ENCODE peak calls at places on chromosomes 12 and 14, in seven cellular contexts. One of them, this sample, is unnamed.
A peak's percentile ranks its signal among the peaks of the same experiment; 100 is the strongest.

GRCh38 chr12:116916714-116917114 is 6.0 kb downstream of the FBXW8 start:
- DNase-seq in cardiac fibroblast: peak; percentile 73
- DNase-seq in right lobe of liver: peak; percentile 23
- DNase-seq in AG10803: peak; percentile 70
- DNase-seq in coronary artery: no peak
- DNase-seq in right atrium auricular region: no peak
- DNase-seq in NB4: peak; percentile 95
- DNase-seq in this sample: peak; percentile 41

GRCh38 chr14:22200977-22201605 is 387.9 kb downstream of the DAD1 start:
- DNase-seq in AG10803: peak; percentile 40
- DNase-seq in right atrium auricular region: no peak
- DNase-seq in right lobe of liver: no peak
- DNase-seq in coronary artery: no peak
- DNase-seq in cardiac fibroblast: peak; percentile 50
- DNase-seq in NB4: peak; percentile 69
- DNase-seq in this sample: peak; percentile 37

GRCh38 chr12:30753233-30753632 is 1.5 kb downstream of the CAPRIN2 start:
- DNase-seq in NB4: peak; percentile 70
- DNase-seq in right atrium auricular region: no peak
- DNase-seq in cardiac fibroblast: peak; percentile 63
- DNase-seq in right lobe of liver: no peak
- DNase-seq in coronary artery: no peak
- DNase-seq in AG10803: peak; percentile 27
- DNase-seq in this sample: peak; percentile 36

GRCh38 chr12:132326646-132327045 is 2.7 kb downstream of the GALNT9 start:
- DNase-seq in coronary artery: no peak
- DNase-seq in cardiac fibroblast: no peak
- DNase-seq in NB4: peak; percentile 73
- DNase-seq in right atrium auricular region: no peak
- DNase-seq in right lobe of liver: no peak
- DNase-seq in AG10803: no peak
- DNase-seq in this sample: no peak

GRCh38 chr12:107458163-107458562 is 227.4 kb upstream of the PWP1 start:
- DNase-seq in AG10803: no peak
- DNase-seq in right lobe of liver: peak; percentile 70
- DNase-seq in right atrium auricular region: no peak
- DNase-seq in coronary artery: no peak
- DNase-seq in NB4: no peak
- DNase-seq in cardiac fibroblast: peak; percentile 21
- DNase-seq in this sample: no peak

GRCh38 chr14:50318031-50318626 is 6.0 kb downstream of the DMAC2L start:
- DNase-seq in right atrium auricular region: no peak
- DNase-seq in AG10803: peak; percentile 62
- DNase-seq in NB4: peak; percentile 28
- DNase-seq in right lobe of liver: no peak
- DNase-seq in cardiac fibroblast: peak; percentile 78
- DNase-seq in coronary artery: no peak
- DNase-seq in this sample: no peak

GRCh38 chr12:480831-481230 is 21.1 kb downstream of the B4GALNT3 start:
- DNase-seq in right lobe of liver: no peak
- DNase-seq in cardiac fibroblast: peak; percentile 75
- DNase-seq in coronary artery: peak; percentile 92
- DNase-seq in NB4: peak; percentile 65
- DNase-seq in right atrium auricular region: peak; percentile 89
- DNase-seq in AG10803: no peak
- DNase-seq in this sample: peak; percentile 58

GRCh38 chr14:99841436-99842071 is 48.3 kb downstream of the EML1 start:
- DNase-seq in coronary artery: no peak
- DNase-seq in right lobe of liver: no peak
- DNase-seq in cardiac fibroblast: no peak
- DNase-seq in NB4: no peak
- DNase-seq in right atrium auricular region: no peak
- DNase-seq in AG10803: no peak
- DNase-seq in this sample: no peak

GRCh38 chr12:28409892-28410291 is 219.6 kb downstream of the CCDC91 start:
- DNase-seq in coronary artery: no peak
- DNase-seq in NB4: no peak
- DNase-seq in cardiac fibroblast: peak; percentile 66
- DNase-seq in right lobe of liver: no peak
- DNase-seq in right atrium auricular region: no peak
- DNase-seq in AG10803: peak; percentile 32
- DNase-seq in this sample: no peak

GRCh38 chr12:3200032-3200617 is 122.9 kb downstream of the TSPAN9 start:
- DNase-seq in AG10803: peak; percentile 26
- DNase-seq in NB4: no peak
- DNase-seq in coronary artery: no peak
- DNase-seq in cardiac fibroblast: peak; percentile 44
- DNase-seq in right atrium auricular region: no peak
- DNase-seq in right lobe of liver: no peak
- DNase-seq in this sample: no peak

GRCh38 chr12:41962171-41962572 is 182.5 kb downstream of the GXYLT1 start:
- DNase-seq in cardiac fibroblast: no peak
- DNase-seq in right lobe of liver: peak; percentile 20
- DNase-seq in NB4: no peak
- DNase-seq in AG10803: no peak
- DNase-seq in coronary artery: no peak
- DNase-seq in right atrium auricular region: no peak
- DNase-seq in this sample: peak; percentile 51

GRCh38 chr14:20429801-20430669 is 5.9 kb downstream of the KLHL33 start:
- DNase-seq in AG10803: no peak
- DNase-seq in cardiac fibroblast: no peak
- DNase-seq in right atrium auricular region: no peak
- DNase-seq in NB4: no peak
- DNase-seq in right lobe of liver: peak; percentile 19
- DNase-seq in coronary artery: no peak
- DNase-seq in this sample: no peak

GRCh38 chr12:50248406-50248805 is 34.9 kb downstream of the LIMA1 start:
- DNase-seq in AG10803: no peak
- DNase-seq in NB4: no peak
- DNase-seq in right lobe of liver: no peak
- DNase-seq in right atrium auricular region: no peak
- DNase-seq in cardiac fibroblast: no peak
- DNase-seq in coronary artery: no peak
- DNase-seq in this sample: no peak

GRCh38 chr12:69341328-69341727 is 6.9 kb upstream of the LYZ start:
- DNase-seq in right lobe of liver: no peak
- DNase-seq in coronary artery: no peak
- DNase-seq in cardiac fibroblast: no peak
- DNase-seq in right atrium auricular region: no peak
- DNase-seq in NB4: peak; percentile 94
- DNase-seq in AG10803: no peak
- DNase-seq in this sample: no peak

GRCh38 chr14:21108791-21109190 is 7.9 kb downstream of the TMEM253 start:
- DNase-seq in NB4: no peak
- DNase-seq in cardiac fibroblast: no peak
- DNase-seq in AG10803: no peak
- DNase-seq in right lobe of liver: no peak
- DNase-seq in coronary artery: no peak
- DNase-seq in right atrium auricular region: no peak
- DNase-seq in this sample: no peak

GRCh38 chr12:83245156-83245555 is 558.5 kb downstream of the TMTC2 start:
- DNase-seq in coronary artery: no peak
- DNase-seq in right atrium auricular region: no peak
- DNase-seq in NB4: no peak
- DNase-seq in AG10803: no peak
- DNase-seq in right lobe of liver: no peak
- DNase-seq in cardiac fibroblast: no peak
- DNase-seq in this sample: no peak

GRCh38 chr12:83256581-83256980 is 569.9 kb downstream of the TMTC2 start:
- DNase-seq in right atrium auricular region: no peak
- DNase-seq in cardiac fibroblast: no peak
- DNase-seq in coronary artery: no peak
- DNase-seq in right lobe of liver: no peak
- DNase-seq in AG10803: no peak
- DNase-seq in NB4: no peak
- DNase-seq in this sample: no peak

DNA sequence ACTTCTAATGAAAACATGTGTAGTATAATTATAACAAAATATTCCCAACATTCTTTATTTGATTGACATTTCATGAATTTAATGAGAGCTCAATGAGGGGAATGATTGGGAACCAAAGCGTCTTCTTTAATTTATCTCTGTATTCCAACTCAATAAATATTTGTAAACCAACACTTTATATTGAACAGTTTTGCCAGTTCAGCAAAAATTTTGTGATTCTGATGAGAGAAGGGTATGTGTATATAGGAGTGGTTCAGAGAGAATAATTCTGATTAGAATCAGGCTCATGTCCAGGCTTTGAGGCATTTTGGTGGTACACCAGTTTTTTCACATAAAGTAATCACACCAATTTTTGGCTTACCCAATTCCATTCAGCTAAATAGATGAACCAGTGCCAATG is 564.2 kb downstream of the TMTC2 start:
- DNase-seq in right atrium auricular region: no peak
- DNase-seq in cardiac fibroblast: no peak
- DNase-seq in AG10803: no peak
- DNase-seq in right lobe of liver: no peak
- DNase-seq in NB4: no peak
- DNase-seq in coronary artery: no peak
- DNase-seq in this sample: no peak
- H3K4me3 ChIP-seq in right atrium auricular region: no peak overlapping the region
- H3K4me3 ChIP-seq in cardiac fibroblast: no peak overlapping the region
- H3K4me3 ChIP-seq in AG10803: no peak overlapping the region
- H3K4me3 ChIP-seq in right lobe of liver: no peak overlapping the region
- H3K4me3 ChIP-seq in NB4: no peak overlapping the region
- H3K4me3 ChIP-seq in coronary artery: no peak overlapping the region
- H3K4me3 ChIP-seq in this sample: no peak overlapping the region

GRCh38 chr12:92570056-92570753 is 132.6 kb upstream of the PLEKHG7 start:
- DNase-seq in NB4: peak; percentile 82
- DNase-seq in coronary artery: no peak
- DNase-seq in cardiac fibroblast: peak; percentile 89
- DNase-seq in right atrium auricular region: peak; percentile 73
- DNase-seq in AG10803: peak; percentile 82
- DNase-seq in right lobe of liver: no peak
- DNase-seq in this sample: peak; percentile 85
- TF ChIP-seq CTCF in NB4: peak; percentile 70
- TF ChIP-seq CTCF in coronary artery: peak; percentile 69
- TF ChIP-seq CTCF in cardiac fibroblast: peak; percentile 58
- TF ChIP-seq CTCF in right atrium auricular region: peak; percentile 64
- TF ChIP-seq CTCF in AG10803: peak; percentile 82
- TF ChIP-seq CTCF in right lobe of liver: peak; percentile 81
- TF ChIP-seq CTCF in this sample: peak; percentile 65

DNA sequence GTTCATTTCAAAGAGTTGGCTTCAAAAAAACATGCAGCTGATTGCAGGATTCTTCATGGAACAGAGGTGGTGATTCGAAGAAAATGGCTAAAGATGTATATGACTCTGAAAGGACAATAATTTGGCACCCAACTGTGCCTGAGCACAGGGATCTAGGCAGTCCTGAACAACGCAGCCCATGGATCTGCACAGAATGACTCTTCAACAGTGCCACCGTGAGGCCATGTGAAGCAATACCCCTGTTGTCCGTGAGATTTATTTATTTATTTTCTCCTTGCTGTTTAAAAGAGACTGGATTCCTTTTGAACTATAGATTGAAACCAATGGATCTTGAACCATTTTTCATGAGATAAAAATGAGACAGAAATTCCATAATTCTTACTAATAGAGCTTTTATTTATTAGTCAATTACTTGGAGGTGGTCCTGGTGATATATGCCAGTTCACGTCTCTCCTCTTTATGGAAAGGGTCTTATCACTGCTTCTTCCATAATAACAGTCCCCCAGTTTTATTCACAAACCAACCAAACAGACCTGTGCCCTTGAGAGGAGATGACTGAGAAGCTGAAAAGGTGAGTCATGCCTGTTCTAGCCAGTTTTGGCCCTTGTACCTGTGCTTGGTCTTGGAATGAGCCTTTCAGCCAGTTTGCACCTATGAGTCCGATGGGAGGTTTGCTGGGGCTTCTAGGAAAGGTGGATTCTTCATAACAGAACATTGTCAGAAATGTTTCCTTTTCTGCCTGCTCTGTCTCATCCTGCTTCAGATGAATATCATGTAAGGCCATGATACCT is 1598.3 kb downstream of the AACS start:
- DNase-seq in right lobe of liver: no peak
- DNase-seq in NB4: peak; percentile 58
- DNase-seq in AG10803: no peak
- DNase-seq in cardiac fibroblast: peak; percentile 5
- DNase-seq in right atrium auricular region: no peak
- DNase-seq in coronary artery: no peak
- DNase-seq in this sample: no peak
- H3K4me3 ChIP-seq in right lobe of liver: no peak overlapping the region
- H3K4me3 ChIP-seq in NB4: no peak overlapping the region
- H3K4me3 ChIP-seq in AG10803: no peak overlapping the region
- H3K4me3 ChIP-seq in cardiac fibroblast: no peak overlapping the region
- H3K4me3 ChIP-seq in right atrium auricular region: no peak overlapping the region
- H3K4me3 ChIP-seq in coronary artery: no peak overlapping the region
- H3K4me3 ChIP-seq in this sample: no peak overlapping the region

GRCh38 chr12:57993030-57993429 is 51.7 kb downstream of the ATP23 start:
- DNase-seq in AG10803: peak; percentile 3
- DNase-seq in right atrium auricular region: no peak
- DNase-seq in cardiac fibroblast: peak; percentile 9
- DNase-seq in NB4: no peak
- DNase-seq in right lobe of liver: no peak
- DNase-seq in coronary artery: no peak
- DNase-seq in this sample: no peak
- TF ChIP-seq CTCF in AG10803: peak; percentile 35
- TF ChIP-seq CTCF in right atrium auricular region: no peak
- TF ChIP-seq CTCF in cardiac fibroblast: peak; percentile 19
- TF ChIP-seq CTCF in NB4: no peak
- TF ChIP-seq CTCF in right lobe of liver: no peak
- TF ChIP-seq CTCF in coronary artery: no peak
- TF ChIP-seq CTCF in this sample: no peak